ENCODE peak calls at places on chromosomes 7 and 10, in ten cellular contexts. One of them, this sample, is unnamed.

GRCh38 chr10:43124094-43124521 is 14.1 kb upstream of the CSGALNACT2 start:
- DNase-seq in RWPE1: no peak
- DNase-seq in CD4-positive, alpha-beta T cell: no peak
- DNase-seq in sciatic nerve: no peak
- DNase-seq in HCT116: no peak
- DNase-seq in A549: no peak
- DNase-seq in skeletal muscle cell: no peak
- DNase-seq in endothelial cell of umbilical vein: no peak
- DNase-seq in activated T-cell treated with anti-CD3 and anti-CD28 coated beads for 1 hour: no peak
- DNase-seq in EH: no peak
- DNase-seq in this sample: no peak

GRCh38 chr7:107891619-107892366 is 810 bp downstream of the DLD start:
- DNase-seq in CD4-positive, alpha-beta T cell: no peak
- DNase-seq in skeletal muscle cell: no peak
- DNase-seq in A549: peak
- DNase-seq in activated T-cell treated with anti-CD3 and anti-CD28 coated beads for 1 hour: no peak
- DNase-seq in sciatic nerve: no peak
- DNase-seq in HCT116: no peak
- DNase-seq in endothelial cell of umbilical vein: peak
- DNase-seq in RWPE1: peak
- DNase-seq in EH: no peak
- DNase-seq in this sample: no peak

GRCh38 chr7:100552532-100552931 is 13.5 kb downstream of the AGFG2 start:
- DNase-seq in HCT116: no peak
- DNase-seq in activated T-cell treated with anti-CD3 and anti-CD28 coated beads for 1 hour: no peak
- DNase-seq in A549: no peak
- DNase-seq in skeletal muscle cell: no peak
- DNase-seq in sciatic nerve: no peak
- DNase-seq in CD4-positive, alpha-beta T cell: no peak
- DNase-seq in endothelial cell of umbilical vein: no peak
- DNase-seq in RWPE1: no peak
- DNase-seq in EH: no peak
- DNase-seq in this sample: no peak

GRCh38 chr7:75572396-75572795 is 80.3 kb downstream of the SPDYE5 start:
- DNase-seq in CD4-positive, alpha-beta T cell: no peak
- DNase-seq in endothelial cell of umbilical vein: no peak
- DNase-seq in HCT116: no peak
- DNase-seq in activated T-cell treated with anti-CD3 and anti-CD28 coated beads for 1 hour: no peak
- DNase-seq in A549: no peak
- DNase-seq in RWPE1: no peak
- DNase-seq in EH: no peak
- DNase-seq in skeletal muscle cell: no peak
- DNase-seq in sciatic nerve: no peak
- DNase-seq in this sample: no peak

GRCh38 chr7:30470163-30470770 is 8.3 kb downstream of the NOD1 start:
- DNase-seq in activated T-cell treated with anti-CD3 and anti-CD28 coated beads for 1 hour: no peak
- DNase-seq in HCT116: no peak
- DNase-seq in A549: peak
- DNase-seq in RWPE1: no peak
- DNase-seq in skeletal muscle cell: no peak
- DNase-seq in EH: peak
- DNase-seq in CD4-positive, alpha-beta T cell: no peak
- DNase-seq in sciatic nerve: no peak
- DNase-seq in endothelial cell of umbilical vein: peak
- DNase-seq in this sample: no peak

GRCh38 chr10:16832351-16833080 is 15.3 kb upstream of the RSU1 start:
- DNase-seq in CD4-positive, alpha-beta T cell: no peak
- DNase-seq in endothelial cell of umbilical vein: peak
- DNase-seq in HCT116: no peak
- DNase-seq in activated T-cell treated with anti-CD3 and anti-CD28 coated beads for 1 hour: no peak
- DNase-seq in EH: peak
- DNase-seq in A549: peak
- DNase-seq in skeletal muscle cell: peak
- DNase-seq in RWPE1: peak
- DNase-seq in sciatic nerve: no peak
- DNase-seq in this sample: no peak

GRCh38 chr10:70355234-70356021 is 27.0 kb downstream of the LRRC20 start:
- DNase-seq in endothelial cell of umbilical vein: no peak
- DNase-seq in activated T-cell treated with anti-CD3 and anti-CD28 coated beads for 1 hour: no peak
- DNase-seq in skeletal muscle cell: no peak
- DNase-seq in EH: no peak
- DNase-seq in HCT116: no peak
- DNase-seq in RWPE1: no peak
- DNase-seq in CD4-positive, alpha-beta T cell: no peak
- DNase-seq in sciatic nerve: no peak
- DNase-seq in A549: no peak
- DNase-seq in this sample: no peak

GRCh38 chr7:147419001-147419400 is 1171.6 kb upstream of the C7orf33 start:
- DNase-seq in HCT116: no peak
- DNase-seq in CD4-positive, alpha-beta T cell: no peak
- DNase-seq in RWPE1: no peak
- DNase-seq in activated T-cell treated with anti-CD3 and anti-CD28 coated beads for 1 hour: no peak
- DNase-seq in sciatic nerve: no peak
- DNase-seq in endothelial cell of umbilical vein: no peak
- DNase-seq in EH: no peak
- DNase-seq in skeletal muscle cell: no peak
- DNase-seq in A549: no peak
- DNase-seq in this sample: no peak

GRCh38 chr7:156156734-156157408 is 344.6 kb upstream of the SHH start:
- DNase-seq in sciatic nerve: peak
- DNase-seq in RWPE1: peak
- DNase-seq in A549: peak
- DNase-seq in EH: no peak
- DNase-seq in skeletal muscle cell: no peak
- DNase-seq in endothelial cell of umbilical vein: no peak
- DNase-seq in activated T-cell treated with anti-CD3 and anti-CD28 coated beads for 1 hour: no peak
- DNase-seq in CD4-positive, alpha-beta T cell: no peak
- DNase-seq in HCT116: peak
- DNase-seq in this sample: no peak

GRCh38 chr10:44006826-44007225 is 358.1 kb upstream of the ZNF32 start:
- DNase-seq in HCT116: no peak
- DNase-seq in CD4-positive, alpha-beta T cell: no peak
- DNase-seq in activated T-cell treated with anti-CD3 and anti-CD28 coated beads for 1 hour: no peak
- DNase-seq in skeletal muscle cell: no peak
- DNase-seq in sciatic nerve: no peak
- DNase-seq in A549: no peak
- DNase-seq in EH: peak
- DNase-seq in RWPE1: no peak
- DNase-seq in endothelial cell of umbilical vein: no peak
- DNase-seq in this sample: no peak

GRCh38 chr10:18005781-18006456 is 54.2 kb downstream of the SLC39A12 start:
- DNase-seq in CD4-positive, alpha-beta T cell: no peak
- DNase-seq in activated T-cell treated with anti-CD3 and anti-CD28 coated beads for 1 hour: no peak
- DNase-seq in sciatic nerve: no peak
- DNase-seq in HCT116: no peak
- DNase-seq in EH: peak
- DNase-seq in skeletal muscle cell: peak
- DNase-seq in RWPE1: no peak
- DNase-seq in endothelial cell of umbilical vein: peak
- DNase-seq in A549: no peak
- DNase-seq in this sample: no peak

GRCh38 chr10:47404446-47404845 is 20.4 kb upstream of the ZNF488 start:
- DNase-seq in EH: no peak
- DNase-seq in RWPE1: no peak
- DNase-seq in HCT116: no peak
- DNase-seq in A549: no peak
- DNase-seq in activated T-cell treated with anti-CD3 and anti-CD28 coated beads for 1 hour: no peak
- DNase-seq in sciatic nerve: no peak
- DNase-seq in CD4-positive, alpha-beta T cell: no peak
- DNase-seq in endothelial cell of umbilical vein: no peak
- DNase-seq in skeletal muscle cell: no peak
- DNase-seq in this sample: no peak

GRCh38 chr7:107014381-107015023 is 30.0 kb upstream of the PRKAR2B start:
- DNase-seq in RWPE1: no peak
- DNase-seq in endothelial cell of umbilical vein: peak
- DNase-seq in HCT116: no peak
- DNase-seq in A549: no peak
- DNase-seq in skeletal muscle cell: no peak
- DNase-seq in EH: no peak
- DNase-seq in sciatic nerve: no peak
- DNase-seq in CD4-positive, alpha-beta T cell: no peak
- DNase-seq in activated T-cell treated with anti-CD3 and anti-CD28 coated beads for 1 hour: no peak
- DNase-seq in this sample: peak

GRCh38 chr10:44242826-44243225 is 142.1 kb downstream of the CXCL12 start:
- DNase-seq in activated T-cell treated with anti-CD3 and anti-CD28 coated beads for 1 hour: no peak
- DNase-seq in A549: no peak
- DNase-seq in endothelial cell of umbilical vein: no peak
- DNase-seq in EH: no peak
- DNase-seq in RWPE1: no peak
- DNase-seq in skeletal muscle cell: no peak
- DNase-seq in sciatic nerve: no peak
- DNase-seq in CD4-positive, alpha-beta T cell: no peak
- DNase-seq in HCT116: no peak
- DNase-seq in this sample: no peak

GRCh38 chr7:123916240-123916724 is 8.8 kb upstream of the SPAM1 start:
- DNase-seq in HCT116: peak
- DNase-seq in activated T-cell treated with anti-CD3 and anti-CD28 coated beads for 1 hour: no peak
- DNase-seq in A549: peak
- DNase-seq in EH: peak
- DNase-seq in endothelial cell of umbilical vein: peak
- DNase-seq in RWPE1: peak
- DNase-seq in sciatic nerve: no peak
- DNase-seq in skeletal muscle cell: no peak
- DNase-seq in CD4-positive, alpha-beta T cell: no peak
- DNase-seq in this sample: peak